ENCODE peak calls at places on chromosomes 16 and 17, in five cellular contexts. One of them, this sample, is unnamed.

GRCh38 chr16:30351586-30352419 is 3.3 kb downstream of the CD2BP2 start:
- DNase-seq in C1 segment of cervical spinal cord: peak
- DNase-seq in stomach: peak
- DNase-seq in caudate nucleus: peak
- DNase-seq in breast epithelium: peak
- DNase-seq in this sample: no peak

GRCh38 chr17:28338056-28338768 is 2.7 kb downstream of the TNFAIP1 start:
- DNase-seq in C1 segment of cervical spinal cord: no peak
- DNase-seq in stomach: no peak
- DNase-seq in caudate nucleus: no peak
- DNase-seq in breast epithelium: no peak
- DNase-seq in this sample: no peak

GRCh38 chr17:15945493-15946209 is 721 bp downstream of the ADORA2B start:
- DNase-seq in C1 segment of cervical spinal cord: no peak
- DNase-seq in stomach: no peak
- DNase-seq in caudate nucleus: no peak
- DNase-seq in breast epithelium: no peak
- DNase-seq in this sample: no peak

GRCh38 chr17:81200695-81201580 is 21.8 kb downstream of the CEP131 start:
- DNase-seq in C1 segment of cervical spinal cord: peak
- DNase-seq in stomach: peak
- DNase-seq in caudate nucleus: peak
- DNase-seq in breast epithelium: no peak
- DNase-seq in this sample: peak

GRCh38 chr17:41464682-41465081 is 2.5 kb downstream of the KRT32 start:
- DNase-seq in C1 segment of cervical spinal cord: no peak
- DNase-seq in stomach: peak
- DNase-seq in caudate nucleus: no peak
- DNase-seq in breast epithelium: peak
- DNase-seq in this sample: no peak

GRCh38 chr17:7922499-7923289 is 6.6 kb upstream of the RNF227 start:
- DNase-seq in C1 segment of cervical spinal cord: peak
- DNase-seq in stomach: peak
- DNase-seq in caudate nucleus: peak
- DNase-seq in breast epithelium: peak
- DNase-seq in this sample: peak

GRCh38 chr17:1898332-1898731 is 68.5 kb downstream of the RPA1 start:
- DNase-seq in C1 segment of cervical spinal cord: no peak
- DNase-seq in stomach: no peak
- DNase-seq in caudate nucleus: no peak
- DNase-seq in breast epithelium: no peak
- DNase-seq in this sample: no peak

GRCh38 chr17:52157603-52158449 is 688 bp downstream of the CA10 start:
- DNase-seq in C1 segment of cervical spinal cord: no peak
- DNase-seq in stomach: no peak
- DNase-seq in caudate nucleus: no peak
- DNase-seq in breast epithelium: no peak
- DNase-seq in this sample: no peak

GRCh38 chr17:55825213-55825612 is 74.4 kb downstream of the PCTP start:
- DNase-seq in C1 segment of cervical spinal cord: no peak
- DNase-seq in stomach: no peak
- DNase-seq in caudate nucleus: no peak
- DNase-seq in breast epithelium: no peak
- DNase-seq in this sample: no peak

GRCh38 chr17:56771975-56772374 is 61.7 kb downstream of the C17orf67 start:
- DNase-seq in C1 segment of cervical spinal cord: no peak
- DNase-seq in stomach: no peak
- DNase-seq in caudate nucleus: no peak
- DNase-seq in breast epithelium: no peak
- DNase-seq in this sample: no peak

This sample was measured in GM12891.